ENCODE peak calls at places on chromosomes 5 and 9, in six cellular contexts. One of them, this sample, is unnamed.
A peak's percentile ranks its signal among the peaks of the same experiment; 100 is the strongest.

GRCh38 chr9:127574089-127574921 is 37.8 kb upstream of the STXBP1 start:
- DNase-seq in pancreas: peak; percentile 88
- DNase-seq in RWPE1: peak; percentile 83
- DNase-seq in transverse colon: peak; percentile 78
- DNase-seq in Peyer's patch: no peak
- DNase-seq in sigmoid colon: no peak
- DNase-seq in this sample: no peak

GRCh38 chr9:35350827-35351549 is 138.9 kb upstream of the RUSC2 start:
- DNase-seq in transverse colon: no peak
- DNase-seq in RWPE1: no peak
- DNase-seq in Peyer's patch: no peak
- DNase-seq in sigmoid colon: no peak
- DNase-seq in pancreas: no peak
- DNase-seq in this sample: no peak

GRCh38 chr5:159444441-159445082 is 114.3 kb upstream of the IL12B start:
- DNase-seq in transverse colon: no peak
- DNase-seq in RWPE1: peak; percentile 81
- DNase-seq in sigmoid colon: no peak
- DNase-seq in pancreas: no peak
- DNase-seq in Peyer's patch: no peak
- DNase-seq in this sample: no peak

GRCh38 chr5:134592141-134592746 is 40.4 kb downstream of the SAR1B start:
- DNase-seq in Peyer's patch: no peak
- DNase-seq in sigmoid colon: no peak
- DNase-seq in RWPE1: peak; percentile 83
- DNase-seq in transverse colon: no peak
- DNase-seq in pancreas: no peak
- DNase-seq in this sample: no peak

GRCh38 chr5:151598984-151599383 is 7.9 kb upstream of the FAT2 start:
- DNase-seq in RWPE1: peak; percentile 96
- DNase-seq in pancreas: no peak
- DNase-seq in Peyer's patch: no peak
- DNase-seq in sigmoid colon: no peak
- DNase-seq in transverse colon: no peak
- DNase-seq in this sample: peak; percentile 15

GRCh38 chr5:89478856-89479255 is 595.9 kb upstream of the MEF2C start:
- DNase-seq in transverse colon: no peak
- DNase-seq in RWPE1: no peak
- DNase-seq in pancreas: no peak
- DNase-seq in Peyer's patch: no peak
- DNase-seq in sigmoid colon: no peak
- DNase-seq in this sample: no peak

GRCh38 chr5:149113669-149114068 is 27.6 kb upstream of the ABLIM3 start:
- DNase-seq in RWPE1: peak; percentile 68
- DNase-seq in Peyer's patch: no peak
- DNase-seq in transverse colon: no peak
- DNase-seq in sigmoid colon: no peak
- DNase-seq in pancreas: no peak
- DNase-seq in this sample: no peak

GRCh38 chr9:81776390-81776789 is 87.0 kb upstream of the TLE1 start:
- DNase-seq in transverse colon: peak; percentile 17
- DNase-seq in sigmoid colon: no peak
- DNase-seq in Peyer's patch: no peak
- DNase-seq in pancreas: no peak
- DNase-seq in RWPE1: no peak
- DNase-seq in this sample: no peak

GRCh38 chr9:75200892-75201470 is 112.7 kb downstream of the OSTF1 start:
- DNase-seq in pancreas: no peak
- DNase-seq in sigmoid colon: no peak
- DNase-seq in RWPE1: peak; percentile 58
- DNase-seq in Peyer's patch: no peak
- DNase-seq in transverse colon: no peak
- DNase-seq in this sample: peak; percentile 21

DNA sequence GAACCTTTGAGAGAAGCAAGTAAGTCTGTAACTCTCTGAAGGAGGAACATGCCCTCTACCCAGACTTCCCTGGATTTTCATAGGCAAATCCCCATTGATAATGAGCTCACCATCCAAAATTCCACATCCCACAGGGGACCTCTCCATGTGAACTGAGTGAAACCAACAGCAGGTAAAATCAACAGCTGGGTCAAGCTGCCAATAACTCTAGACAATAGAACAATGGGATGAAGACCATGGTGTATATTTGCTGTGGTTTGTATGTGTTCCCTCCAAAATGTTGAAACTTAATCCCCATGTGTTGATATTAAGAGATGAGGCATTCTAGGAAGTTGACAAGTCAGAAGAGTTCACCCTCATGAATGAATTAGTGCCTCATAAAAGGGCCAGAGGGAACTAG is 110.2 kb upstream of the MYO10 start:
- DNase-seq in pancreas: no peak
- DNase-seq in RWPE1: no peak
- DNase-seq in Peyer's patch: no peak
- DNase-seq in sigmoid colon: no peak
- DNase-seq in transverse colon: no peak
- DNase-seq in this sample: no peak
- H3K27ac ChIP-seq in pancreas: no peak overlapping the region
- H3K27ac ChIP-seq in RWPE1: no peak overlapping the region
- H3K27ac ChIP-seq in Peyer's patch: no peak overlapping the region
- H3K27ac ChIP-seq in sigmoid colon: no peak overlapping the region
- H3K27ac ChIP-seq in transverse colon: no peak overlapping the region
- H3K27ac ChIP-seq in this sample: no peak overlapping the region

DNA sequence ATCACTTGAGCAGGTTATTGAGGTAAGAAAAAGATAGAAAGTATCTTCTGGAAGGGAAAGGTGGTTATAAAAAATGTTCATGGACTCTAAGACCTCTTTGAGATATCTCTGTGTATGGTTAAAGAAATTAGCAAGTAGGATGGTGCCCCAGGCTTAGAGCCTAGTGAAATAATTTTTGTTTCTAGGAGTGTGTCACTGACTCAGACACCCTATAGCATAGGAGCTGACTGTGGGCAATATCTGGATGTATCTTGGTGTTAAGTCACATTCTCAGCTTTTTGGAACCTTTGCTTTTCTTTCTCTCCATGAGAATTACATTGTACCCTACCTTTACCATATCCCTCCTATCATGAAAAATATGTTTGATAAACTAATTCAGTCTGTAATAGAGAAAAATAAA is 12.0 kb downstream of the MACIR start:
- DNase-seq in RWPE1: no peak
- DNase-seq in Peyer's patch: no peak
- DNase-seq in sigmoid colon: no peak
- DNase-seq in pancreas: no peak
- DNase-seq in transverse colon: no peak
- DNase-seq in this sample: no peak
- H3K27ac ChIP-seq in RWPE1: no peak overlapping the region
- H3K27ac ChIP-seq in Peyer's patch: no peak overlapping the region
- H3K27ac ChIP-seq in sigmoid colon: no peak overlapping the region
- H3K27ac ChIP-seq in pancreas: no peak overlapping the region
- H3K27ac ChIP-seq in transverse colon: no peak overlapping the region
- H3K27ac ChIP-seq in this sample: no peak overlapping the region

GRCh38 chr9:16265671-16266070 is 604.8 kb downstream of the BNC2 start:
- DNase-seq in transverse colon: no peak
- DNase-seq in Peyer's patch: no peak
- DNase-seq in sigmoid colon: no peak
- DNase-seq in pancreas: no peak
- DNase-seq in RWPE1: peak; percentile 12
- DNase-seq in this sample: no peak

GRCh38 chr9:16268037-16269010 is 602.1 kb downstream of the BNC2 start:
- DNase-seq in Peyer's patch: no peak
- DNase-seq in RWPE1: no peak
- DNase-seq in sigmoid colon: no peak
- DNase-seq in pancreas: no peak
- DNase-seq in transverse colon: no peak
- DNase-seq in this sample: no peak

GRCh38 chr9:16266648-16267276 is 603.7 kb downstream of the BNC2 start:
- DNase-seq in pancreas: no peak
- DNase-seq in transverse colon: no peak
- DNase-seq in sigmoid colon: no peak
- DNase-seq in Peyer's patch: no peak
- DNase-seq in RWPE1: no peak
- DNase-seq in this sample: no peak

GRCh38 chr9:16271967-16272366 is 598.5 kb downstream of the BNC2 start:
- DNase-seq in sigmoid colon: no peak
- DNase-seq in RWPE1: no peak
- DNase-seq in Peyer's patch: no peak
- DNase-seq in transverse colon: no peak
- DNase-seq in pancreas: no peak
- DNase-seq in this sample: no peak

DNA sequence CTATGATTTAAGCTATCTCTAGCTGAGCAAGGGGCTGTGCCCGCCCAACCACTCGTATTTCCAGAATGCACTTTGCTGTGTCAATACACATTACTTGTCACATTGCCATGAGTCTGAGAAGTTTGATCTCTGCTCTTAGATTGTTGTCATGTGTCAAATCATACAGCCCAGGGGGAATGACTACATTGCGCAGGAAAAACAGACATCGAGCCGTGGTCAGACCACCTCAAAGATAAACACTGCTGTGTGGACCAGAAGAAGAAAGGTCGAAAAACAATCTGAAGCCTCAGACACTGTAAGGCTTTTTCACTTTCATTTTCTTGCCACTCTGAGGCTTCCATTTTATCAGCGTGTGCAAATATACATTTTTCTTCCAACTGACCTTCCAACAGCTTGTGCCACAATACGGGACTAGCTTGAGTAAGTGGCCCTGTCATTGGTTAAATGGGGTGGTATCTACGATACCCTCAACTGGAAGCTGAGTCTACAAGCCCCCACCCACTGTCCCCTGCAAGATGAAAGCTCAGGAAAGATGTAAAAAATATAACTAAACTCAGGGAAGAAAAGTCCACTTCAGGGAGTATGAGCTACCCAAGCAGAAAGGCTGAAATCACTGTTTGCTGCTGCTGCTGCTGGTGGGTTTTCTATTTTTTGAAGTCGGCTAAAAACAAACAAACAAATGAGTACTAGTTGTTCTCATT is 603.0 kb downstream of the BNC2 start:
- DNase-seq in pancreas: no peak
- DNase-seq in sigmoid colon: no peak
- DNase-seq in transverse colon: no peak
- DNase-seq in Peyer's patch: no peak
- DNase-seq in RWPE1: no peak
- DNase-seq in this sample: no peak
- H3K27ac ChIP-seq in pancreas: peak overlapping the region; percentile 29
- H3K27ac ChIP-seq in sigmoid colon: peak overlapping the region; percentile 55
- H3K27ac ChIP-seq in transverse colon: peak overlapping the region; percentile 50
- H3K27ac ChIP-seq in Peyer's patch: no peak overlapping the region
- H3K27ac ChIP-seq in RWPE1: no peak overlapping the region
- H3K27ac ChIP-seq in this sample: no peak overlapping the region

DNA sequence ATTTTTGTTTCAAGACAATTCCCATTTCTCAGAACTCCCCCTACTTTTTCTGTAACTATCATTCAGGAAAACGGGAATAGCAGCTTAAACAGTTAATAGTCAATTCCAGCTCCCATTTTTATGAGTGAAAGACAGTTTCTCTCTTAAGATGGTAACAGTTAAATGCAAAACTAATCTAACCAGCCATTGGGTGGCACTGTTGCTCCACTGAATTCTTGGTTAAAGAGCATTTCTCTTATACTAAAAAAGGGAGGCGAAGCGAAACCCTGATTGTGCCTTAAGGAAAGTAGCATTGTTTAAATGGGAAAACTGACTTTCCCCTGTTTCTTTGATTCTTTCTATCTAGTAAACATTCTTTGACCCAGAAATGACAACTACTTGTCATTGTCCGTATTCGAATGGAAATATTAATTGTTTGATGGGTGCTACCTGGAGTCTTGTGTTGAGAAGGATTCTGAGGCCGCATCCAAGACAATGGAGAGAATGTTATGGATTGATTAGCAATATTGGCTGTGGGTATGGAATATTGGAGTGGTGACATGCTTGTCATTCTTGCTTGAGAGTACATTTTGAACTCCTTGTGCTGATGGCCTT is 507.8 kb downstream of the MAT2B start:
- DNase-seq in pancreas: no peak
- DNase-seq in RWPE1: peak; percentile 40
- DNase-seq in transverse colon: peak; percentile 57
- DNase-seq in Peyer's patch: peak; percentile 52
- DNase-seq in sigmoid colon: peak; percentile 69
- DNase-seq in this sample: no peak
- H3K27ac ChIP-seq in pancreas: no peak overlapping the region
- H3K27ac ChIP-seq in RWPE1: no peak overlapping the region
- H3K27ac ChIP-seq in transverse colon: no peak overlapping the region
- H3K27ac ChIP-seq in Peyer's patch: no peak overlapping the region
- H3K27ac ChIP-seq in sigmoid colon: no peak overlapping the region
- H3K27ac ChIP-seq in this sample: no peak overlapping the region

GRCh38 chr5:26023361-26023760 is 1015.0 kb downstream of the CDH9 start:
- DNase-seq in sigmoid colon: no peak
- DNase-seq in pancreas: no peak
- DNase-seq in Peyer's patch: no peak
- DNase-seq in transverse colon: no peak
- DNase-seq in RWPE1: no peak
- DNase-seq in this sample: no peak
- H3K27ac ChIP-seq in sigmoid colon: no peak overlapping the region
- H3K27ac ChIP-seq in pancreas: no peak overlapping the region
- H3K27ac ChIP-seq in Peyer's patch: no peak overlapping the region
- H3K27ac ChIP-seq in transverse colon: no peak overlapping the region
- H3K27ac ChIP-seq in RWPE1: no peak overlapping the region
- H3K27ac ChIP-seq in this sample: no peak overlapping the region

DNA sequence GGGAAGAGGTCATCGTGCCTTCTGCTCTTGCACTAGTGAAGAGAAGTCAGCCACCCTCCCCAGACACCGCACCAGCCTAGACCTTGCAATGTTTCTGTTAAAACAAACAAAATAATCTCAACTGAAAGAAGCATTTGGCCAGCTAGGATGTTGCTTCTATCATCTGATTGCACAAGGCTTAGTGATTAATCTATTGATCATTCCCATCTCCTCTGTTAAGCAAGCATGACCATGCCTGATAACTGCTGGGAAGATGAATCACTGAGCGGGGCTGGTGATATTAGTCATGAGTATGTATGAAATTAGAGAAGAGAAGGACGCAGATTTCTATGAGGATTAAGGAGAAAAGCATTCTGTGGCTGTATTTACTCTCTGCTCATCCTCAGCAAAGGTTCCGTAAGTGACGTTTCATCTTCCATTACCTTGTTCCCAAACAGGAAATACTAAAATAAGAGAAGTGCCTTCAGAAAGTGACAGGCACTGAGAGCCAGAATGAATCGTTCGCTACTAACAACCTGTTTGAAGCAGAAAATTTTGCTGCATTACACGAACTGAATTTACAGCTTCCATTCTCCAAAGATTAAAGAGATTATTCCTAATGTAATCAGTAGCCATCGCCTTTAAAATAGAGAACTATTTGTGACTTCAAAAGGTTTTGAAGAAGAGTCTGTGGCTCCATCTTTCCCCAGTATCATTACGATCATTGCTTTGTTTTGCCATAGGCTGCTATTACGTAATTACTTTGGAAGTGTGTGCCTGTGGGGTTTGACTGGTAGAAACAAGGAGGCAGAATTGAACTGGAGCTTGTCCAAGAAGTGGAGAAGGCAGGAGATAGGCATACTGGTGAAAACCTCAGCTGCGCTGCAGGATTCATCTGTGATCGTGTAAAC is 219.1 kb downstream of the MED10 start:
- DNase-seq in sigmoid colon: no peak
- DNase-seq in Peyer's patch: no peak
- DNase-seq in pancreas: no peak
- DNase-seq in transverse colon: no peak
- DNase-seq in RWPE1: peak; percentile 92
- DNase-seq in this sample: no peak
- H3K27ac ChIP-seq in sigmoid colon: no peak overlapping the region
- H3K27ac ChIP-seq in Peyer's patch: no peak overlapping the region
- H3K27ac ChIP-seq in pancreas: no peak overlapping the region
- H3K27ac ChIP-seq in transverse colon: no peak overlapping the region
- H3K27ac ChIP-seq in RWPE1: peak overlapping the region; percentile 89
- H3K27ac ChIP-seq in this sample: no peak overlapping the region